ENCODE peak calls at places on chromosomes 2 and 18, in seven cellular contexts. N is NCI-H460; W is iPS DF 6.9; M is hippocampal formation; I is iris pigment epithelial cell; H is Panc1; Q is stimulated activated CD8-positive, alpha-beta memory T cell treated with anti-CD3 and anti-CD28 coated beads, Interleukin-12 subunit alpha, Interleukin-12 subunit beta, amount 100 ng/mL, for 4 hours. K is an unnamed sample.

GRCh38 chr18:64165906-64166305 is 17.0 kb upstream of the LINC00305 start:
- DNase-seq in N (no peak), W (no peak), M (no peak), I (peak; percentile 21), H (no peak), Q (no peak), K (peak; percentile 15)

GRCh38 chr2:233600361-233600760 is 17.1 kb upstream of the UGT1A8 start:
- DNase-seq in N (peak; percentile 14), W (no peak), M (no peak), I (peak; percentile 8), H (no peak), Q (no peak), K (peak; percentile 23)

GRCh38 chr2:100197643-100198153 is 55.3 kb upstream of the AFF3 start:
- DNase-seq in N (no peak), W (no peak), M (no peak), I (peak; percentile 45), H (no peak), Q (no peak), K (no peak)

GRCh38 chr2:165864353-165864752 is 70.3 kb upstream of the GALNT3 start:
- DNase-seq in N (no peak), W (no peak), M (peak; percentile 23), I (no peak), H (no peak), Q (no peak), K (no peak)

GRCh38 chr2:204706939-204707338 is 161.7 kb downstream of the PARD3B start:
- DNase-seq in N (no peak), W (no peak), M (no peak), I (peak; percentile 19), H (no peak), Q (no peak), K (no peak)

GRCh38 chr2:11697103-11697871 is 27.3 kb upstream of the NTSR2 start:
- DNase-seq in N (no peak), W (no peak), M (no peak), I (peak; percentile 62), H (peak; percentile 94), Q (no peak), K (peak; percentile 76)

GRCh38 chr2:42786561-42787345 is 5.6 kb downstream of the HAAO start:
- DNase-seq in N (no peak), W (no peak), M (no peak), I (no peak), H (no peak), Q (no peak), K (no peak)

GRCh38 chr2:223944166-223944703 is 900 bp downstream of the WDFY1 start:
- DNase-seq in N (no peak), W (no peak), M (peak; percentile 55), I (peak; percentile 36), H (no peak), Q (no peak), K (peak; percentile 21)

GRCh38 chr18:68454511-68455228 is 260.2 kb downstream of the TMX3 start:
- DNase-seq in N (no peak), W (no peak), M (no peak), I (peak; percentile 85), H (no peak), Q (no peak), K (peak; percentile 62)

GRCh38 chr2:216717907-216718615 is 22.7 kb upstream of the IGFBP5 start:
- DNase-seq in N (no peak), W (no peak), M (no peak), I (no peak), H (no peak), Q (no peak), K (no peak)

K was measured in epithelial cell of esophagus.